ENCODE peak calls at places on chromosomes 7 and 10, in nine cellular contexts. Z is SW 1271; D is Kasumi-1; U is stimulated activated CD4-positive, alpha-beta T cell treated with anti-CD3 and anti-CD28 coated beads, Interleukin-15, amount 100 ng/mL, for 48 hours; K is naive B cell; Q is NCI-H774; E is head of caudate nucleus; T is stimulated activated CD8-positive, alpha-beta memory T cell treated with anti-CD3 and anti-CD28 coated beads, Interleukin-7, amount 100 ng/mL, for 24 hours; N is choroid plexus epithelial cell. G is an unnamed sample.

GRCh38 chr10:29248156-29248555 is 40.7 kb upstream of the LYZL1 start:
- DNase-seq in Z (no peak), D (no peak), U (no peak), K (no peak), Q (no peak), E (no peak), T (no peak), N (no peak), G (no peak)

GRCh38 chr10:8416192-8416701 is 361.8 kb downstream of the GATA3 start:
- DNase-seq in Z (no peak), D (no peak), U (no peak), K (no peak), Q (no peak), E (no peak), T (no peak), N (no peak), G (no peak)

GRCh38 chr10:117545141-117546019 is 2.8 kb downstream of the EMX2 start:
- DNase-seq in Z (no peak), D (no peak), U (no peak), K (no peak), Q (no peak), E (no peak), T (no peak), N (no peak), G (no peak)

GRCh38 chr10:102777696-102778530 is 34.2 kb downstream of the WBP1L start:
- DNase-seq in Z (no peak), D (no peak), U (no peak), K (no peak), Q (no peak), E (no peak), T (no peak), N (peak), G (no peak)

GRCh38 chr10:16967866-16968721 is 150.9 kb upstream of the RSU1 start:
- DNase-seq in Z (peak), D (no peak), U (no peak), K (no peak), Q (no peak), E (no peak), T (no peak), N (peak), G (no peak)

GRCh38 chr7:122618603-122619189 is 80.2 kb downstream of the RNF133 start:
- DNase-seq in Z (no peak), D (no peak), U (no peak), K (no peak), Q (no peak), E (no peak), T (no peak), N (no peak), G (no peak)

GRCh38 chr7:132457658-132458057 is 118.6 kb downstream of the PLXNA4 start:
- DNase-seq in Z (no peak), D (no peak), U (no peak), K (no peak), Q (no peak), E (no peak), T (no peak), N (no peak), G (no peak)

GRCh38 chr10:117550042-117550441 is 7.5 kb downstream of the EMX2 start:
- DNase-seq in Z (no peak), D (no peak), U (no peak), K (no peak), Q (no peak), E (no peak), T (no peak), N (no peak), G (no peak)

GRCh38 chr10:24255907-24256306 is 47.0 kb downstream of the KIAA1217 start:
- DNase-seq in Z (no peak), D (no peak), U (no peak), K (no peak), Q (no peak), E (no peak), T (no peak), N (peak), G (no peak)

GRCh38 chr7:24440851-24441250 is 132.4 kb upstream of the PALS2 start:
- DNase-seq in Z (no peak), D (no peak), U (no peak), K (no peak), Q (no peak), E (no peak), T (no peak), N (no peak), G (no peak)

GRCh38 chr7:20597339-20597738 is 18.1 kb upstream of the ABCB5 start:
- DNase-seq in Z (no peak), D (no peak), U (no peak), K (no peak), Q (no peak), E (no peak), T (no peak), N (no peak), G (no peak)

GRCh38 chr10:112004075-112004474 is 179.5 kb downstream of the GPAM start:
- DNase-seq in Z (no peak), D (no peak), U (no peak), K (no peak), Q (no peak), E (no peak), T (no peak), N (no peak), G (no peak)

GRCh38 chr10:95250856-95251255 is 39.9 kb downstream of the PDLIM1 start:
- DNase-seq in Z (no peak), D (no peak), U (no peak), K (no peak), Q (no peak), E (no peak), T (no peak), N (no peak), G (no peak)

GRCh38 chr10:28796606-28797512 is 119.5 kb downstream of the BAMBI start:
- DNase-seq in Z (no peak), D (no peak), U (no peak), K (no peak), Q (no peak), E (peak), T (no peak), N (peak), G (no peak)

GRCh38 chr7:142516038-142516501 is 233.2 kb upstream of the PRSS1 start:
- DNase-seq in Z (peak), D (peak), U (no peak), K (peak), Q (no peak), E (peak), T (no peak), N (peak), G (peak)